ENCODE peak calls at places on chromosomes 2 and 18, in six cellular contexts. C is CD8-positive, alpha-beta memory T cell; M is right cardiac atrium; V is astrocyte; B is Peyer's patch; P is adrenal gland. W is an unnamed sample.

GRCh38 chr2:113977660-113978523 is 88.0 kb downstream of the ACTR3 start:
- DNase-seq in C (no peak), M (no peak), V (peak; percentile 71), B (no peak), P (peak; percentile 50), W (peak; percentile 11)

GRCh38 chr2:38528008-38528442 is 74.7 kb downstream of the HNRNPLL start:
- DNase-seq in C (no peak), M (peak; percentile 56), V (peak; percentile 61), B (no peak), P (peak; percentile 50), W (peak; percentile 87)

GRCh38 chr2:48529189-48529588 is 765 bp upstream of the STON1 start:
- DNase-seq in C (no peak), M (no peak), V (no peak), B (no peak), P (no peak), W (no peak)

GRCh38 chr18:23331091-23331920 is 121.8 kb upstream of the RIOK3 start:
- DNase-seq in C (no peak), M (no peak), V (no peak), B (no peak), P (no peak), W (no peak)

GRCh38 chr18:9951022-9951859 is 37.4 kb downstream of the VAPA start:
- DNase-seq in C (no peak), M (no peak), V (peak; percentile 65), B (no peak), P (no peak), W (peak; percentile 42)

GRCh38 chr2:114061566-114062098 is 171.7 kb downstream of the ACTR3 start:
- DNase-seq in C (no peak), M (no peak), V (no peak), B (no peak), P (no peak), W (no peak)

GRCh38 chr18:59909289-59910036 is 9.7 kb downstream of the PMAIP1 start:
- DNase-seq in C (no peak), M (no peak), V (peak; percentile 76), B (no peak), P (no peak), W (no peak)

GRCh38 chr2:64837116-64837704 is 152.0 kb upstream of the SLC1A4 start:
- DNase-seq in C (no peak), M (no peak), V (peak; percentile 62), B (no peak), P (peak; percentile 48), W (no peak)

GRCh38 chr2:131394147-131394931 is 30.4 kb upstream of the RAB6D start:
- DNase-seq in C (no peak), M (no peak), V (no peak), B (peak; percentile 72), P (no peak), W (no peak)

GRCh38 chr2:133734699-133735098 is 166.4 kb upstream of the NCKAP5 start:
- DNase-seq in C (no peak), M (no peak), V (peak; percentile 60), B (no peak), P (no peak), W (no peak)

GRCh38 chr18:48348739-48349138 is 60.4 kb downstream of the ZBTB7C start:
- DNase-seq in C (no peak), M (no peak), V (no peak), B (no peak), P (no peak), W (peak; percentile 24)

GRCh38 chr18:49814147-49814499 is 790 bp upstream of the ACAA2 start:
- DNase-seq in C (no peak), M (peak; percentile 53), V (peak; percentile 62), B (no peak), P (peak; percentile 71), W (peak; percentile 50)

GRCh38 chr18:57077786-57078552 is 68.9 kb upstream of the BOD1L2 start:
- DNase-seq in C (no peak), M (no peak), V (no peak), B (no peak), P (no peak), W (no peak)

GRCh38 chr2:151842830-151843668 is 14.8 kb upstream of the ARL5A start:
- DNase-seq in C (no peak), M (no peak), V (no peak), B (no peak), P (no peak), W (no peak)

GRCh38 chr2:239298126-239298804 is 102.6 kb downstream of the HDAC4 start:
- DNase-seq in C (peak; percentile 66), M (no peak), V (no peak), B (peak; percentile 47), P (no peak), W (peak; percentile 16)

GRCh38 chr2:190947711-190948251 is 66.2 kb downstream of the STAT1 start:
- DNase-seq in C (no peak), M (no peak), V (peak; percentile 88), B (no peak), P (no peak), W (no peak)

GRCh38 chr2:203500951-203501350 is 34.1 kb downstream of the RAPH1 start:
- DNase-seq in C (no peak), M (no peak), V (no peak), B (no peak), P (no peak), W (no peak)

GRCh38 chr18:79856119-79857080 is 58.7 kb downstream of the KCNG2 start:
- DNase-seq in C (no peak), M (no peak), V (no peak), B (peak; percentile 42), P (peak; percentile 19), W (no peak)

GRCh38 chr18:24497052-24497754 is 36.8 kb downstream of the HRH4 start:
- DNase-seq in C (no peak), M (no peak), V (peak; percentile 76), B (no peak), P (no peak), W (no peak)

GRCh38 chr2:64012115-64012514 is 7.1 kb downstream of the VPS54 start:
- DNase-seq in C (no peak), M (no peak), V (no peak), B (no peak), P (no peak), W (no peak)

GRCh38 chr18:57841568-57841967 is 38.5 kb upstream of the ATP8B1 start:
- DNase-seq in C (no peak), M (no peak), V (no peak), B (no peak), P (no peak), W (no peak)

GRCh38 chr2:85684806-85685205 is 9.4 kb upstream of the GNLY start:
- DNase-seq in C (no peak), M (no peak), V (no peak), B (no peak), P (no peak), W (no peak)

GRCh38 chr2:75586971-75587370 is 26.2 kb upstream of the EVA1A start:
- DNase-seq in C (no peak), M (no peak), V (no peak), B (no peak), P (no peak), W (no peak)

GRCh38 chr2:159925975-159926374 is 128.0 kb upstream of the CD302 start:
- DNase-seq in C (no peak), M (no peak), V (no peak), B (no peak), P (no peak), W (no peak)
- H3K4me3 ChIP-seq in C (no peak overlapping the region), M (no peak overlapping the region), V (no peak overlapping the region), B (no peak overlapping the region), P (no peak overlapping the region), W (no peak overlapping the region)

DNA sequence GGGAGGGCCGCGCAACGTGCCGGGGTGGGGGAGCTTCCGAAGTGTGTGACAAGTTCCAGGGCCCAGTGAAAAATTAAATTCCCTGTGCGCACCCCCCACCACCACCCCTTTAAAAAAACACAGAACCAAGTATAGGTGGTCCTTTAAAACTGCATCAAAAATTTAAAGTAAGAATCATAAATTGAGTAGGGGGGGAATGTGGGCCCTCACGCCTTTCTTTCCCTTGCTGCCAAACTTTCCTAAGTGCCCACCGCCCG is 2.5 kb downstream of the BCL11A start:
- DNase-seq in C (no peak), M (no peak), V (no peak), B (no peak), P (no peak), W (no peak)
- H3K4me1 ChIP-seq in C (peaks cover 27% of the 10 kb centered on the region), M (no peaks in the 10 kb centered on the region), V (peaks cover 6% of the 10 kb centered on the region), B (no peaks in the 10 kb centered on the region), P (peaks cover 16% of the 10 kb centered on the region), W (no peaks in the 10 kb centered on the region)

GRCh38 chr2:123596649-123597048 is 428.4 kb upstream of the CNTNAP5 start:
- DNase-seq in C (no peak), M (no peak), V (no peak), B (no peak), P (no peak), W (no peak)
- H3K9me3 ChIP-seq in C (no peaks in the 10 kb centered on the region), M (no peaks in the 10 kb centered on the region), V (no peaks in the 10 kb centered on the region), B (no peaks in the 10 kb centered on the region), P (no peaks in the 10 kb centered on the region), W (no peaks in the 10 kb centered on the region)

GRCh38 chr2:42336361-42336965 is 24.6 kb downstream of the COX7A2L start:
- DNase-seq in C (no peak), M (no peak), V (no peak), B (no peak), P (no peak), W (no peak)
- H3K4me3 ChIP-seq in C (no peak overlapping the region), M (no peak overlapping the region), V (no peak overlapping the region), B (no peak overlapping the region), P (no peak overlapping the region), W (no peak overlapping the region)

GRCh38 chr2:45011621-45012602 is 2.7 kb upstream of the SIX2 start:
- DNase-seq in C (no peak), M (no peak), V (no peak), B (peak; percentile 25), P (no peak), W (no peak)
- H3K4me1 ChIP-seq in C (no peaks in the 10 kb centered on the region), M (peaks cover 6% of the 10 kb centered on the region), V (peaks cover 31% of the 10 kb centered on the region), B (peaks cover 11% of the 10 kb centered on the region), P (peaks cover 21% of the 10 kb centered on the region), W (no peaks in the 10 kb centered on the region)

GRCh38 chr18:21593540-21594257 is 6.8 kb downstream of the ESCO1 start:
- DNase-seq in C (no peak), M (no peak), V (no peak), B (no peak), P (no peak), W (no peak)
- H3K9me3 ChIP-seq in C (no peaks in the 10 kb centered on the region), M (no peaks in the 10 kb centered on the region), V (no peaks in the 10 kb centered on the region), B (no peaks in the 10 kb centered on the region), P (no peaks in the 10 kb centered on the region), W (no peaks in the 10 kb centered on the region)

GRCh38 chr2:37306024-37306423 is 18.6 kb downstream of the PRKD3 start:
- DNase-seq in C (no peak), M (no peak), V (no peak), B (no peak), P (no peak), W (no peak)

GRCh38 chr2:37302701-37303252 is 21.9 kb downstream of the PRKD3 start:
- DNase-seq in C (no peak), M (no peak), V (no peak), B (no peak), P (no peak), W (no peak)

GRCh38 chr2:37307500-37307899 is 17.1 kb downstream of the PRKD3 start:
- DNase-seq in C (no peak), M (no peak), V (no peak), B (no peak), P (no peak), W (no peak)
- H3K4me3 ChIP-seq in C (no peak overlapping the region), M (no peak overlapping the region), V (no peak overlapping the region), B (no peak overlapping the region), P (no peak overlapping the region), W (no peak overlapping the region)

W was measured in BE2C.